ENCODE peak calls at places on chromosomes 13 and 19, in ten cellular contexts. W is left lobe of liver; I is right lobe of liver; N is A549; F is activated CD8-positive, alpha-beta T cell treated with anti-CD3 and anti-CD28 coated beads for 36 hours; Q is activated CD4-positive, alpha-beta T cell treated with anti-CD3 and anti-CD28 coated beads for 36 hours; T is gastrocnemius medialis; U is PC-3; Y is pancreas; D is Panc1. E is an unnamed sample.
A peak's percentile ranks its signal among the peaks of the same experiment; 100 is the strongest.

GRCh38 chr13:61183670-61184069 is 232.0 kb downstream of the PCDH20 start:
- ATAC-seq in W (no peak), I (no peak), N (no peak), F (no peak), Q (no peak), T (no peak), U (no peak), Y (no peak), D (no peak), E (no peak)

GRCh38 chr19:3479819-3480215 is 508 bp downstream of the SMIM24 start:
- ATAC-seq in W (no peak), I (no peak), N (peak; percentile 47), F (peak; percentile 59), Q (peak; percentile 69), T (no peak), U (no peak), Y (peak; percentile 23), D (peak; percentile 35), E (no peak)

GRCh38 chr19:50159078-50159477 is 4.0 kb downstream of the IZUMO2 start:
- ATAC-seq in W (no peak), I (no peak), N (no peak), F (no peak), Q (no peak), T (no peak), U (no peak), Y (no peak), D (no peak), E (no peak)

GRCh38 chr19:57559008-57559403 is 657 bp downstream of the ZNF550 start:
- ATAC-seq in W (peak; percentile 8), I (peak; percentile 21), N (peak; percentile 57), F (peak; percentile 46), Q (peak; percentile 35), T (peak; percentile 19), U (peak; percentile 56), Y (peak; percentile 41), D (peak; percentile 64), E (peak; percentile 37)

GRCh38 chr19:37779139-37780035 is at the start of gene ZNF573:
- ATAC-seq in W (peak; percentile 98), I (peak; percentile 99), N (peak; percentile 98), F (peak; percentile 90), Q (peak; percentile 94), T (peak; percentile 99), U (no peak), Y (peak; percentile 99), D (peak; percentile 98), E (peak; percentile 86)

GRCh38 chr13:51599444-51600176 is 15.3 kb downstream of the WDFY2 start:
- ATAC-seq in W (peak; percentile 64), I (peak; percentile 47), N (no peak), F (peak; percentile 24), Q (no peak), T (no peak), U (no peak), Y (no peak), D (no peak), E (peak; percentile 26)

GRCh38 chr13:106232680-106233079 is 302.8 kb downstream of the EFNB2 start:
- ATAC-seq in W (no peak), I (no peak), N (no peak), F (no peak), Q (no peak), T (no peak), U (no peak), Y (no peak), D (no peak), E (no peak)

GRCh38 chr13:112953591-112954487 is 15.2 kb upstream of the MCF2L start:
- ATAC-seq in W (no peak), I (peak; percentile 34), N (no peak), F (no peak), Q (no peak), T (no peak), U (no peak), Y (peak; percentile 7), D (no peak), E (no peak)

GRCh38 chr13:70255406-70255991 is 147.2 kb upstream of the KLHL1 start:
- ATAC-seq in W (no peak), I (no peak), N (no peak), F (no peak), Q (no peak), T (no peak), U (no peak), Y (no peak), D (no peak), E (no peak)

GRCh38 chr13:52127378-52127777 is 1.5 kb downstream of the NEK5 start:
- ATAC-seq in W (no peak), I (no peak), N (peak; percentile 6), F (peak; percentile 21), Q (peak; percentile 59), T (peak; percentile 24), U (peak; percentile 3), Y (no peak), D (peak; percentile 13), E (peak; percentile 74)

GRCh38 chr19:42420055-42420544 is 7.1 kb downstream of the LIPE start:
- ATAC-seq in W (peak; percentile 80), I (peak; percentile 65), N (peak; percentile 78), F (peak; percentile 53), Q (peak; percentile 57), T (no peak), U (peak; percentile 62), Y (peak; percentile 40), D (peak; percentile 77), E (peak; percentile 39)

GRCh38 chr13:27044837-27045570 is 126.6 kb downstream of the USP12 start:
- ATAC-seq in W (no peak), I (no peak), N (no peak), F (peak; percentile 93), Q (peak; percentile 55), T (no peak), U (no peak), Y (no peak), D (no peak), E (peak; percentile 67)

GRCh38 chr19:1296078-1296477 is 10.4 kb downstream of the EFNA2 start:
- ATAC-seq in W (no peak), I (no peak), N (no peak), F (no peak), Q (no peak), T (no peak), U (no peak), Y (no peak), D (no peak), E (no peak)

GRCh38 chr13:39414339-39414738 is 188.7 kb downstream of the LHFPL6 start:
- ATAC-seq in W (no peak), I (no peak), N (no peak), F (no peak), Q (no peak), T (no peak), U (no peak), Y (no peak), D (no peak), E (no peak)

GRCh38 chr13:106499113-106499512 is 36.3 kb downstream of the EFNB2 start:
- ATAC-seq in W (no peak), I (no peak), N (no peak), F (no peak), Q (no peak), T (no peak), U (no peak), Y (no peak), D (no peak), E (no peak)

GRCh38 chr13:59458908-59459579 is 704.7 kb downstream of the DIAPH3 start:
- ATAC-seq in W (peak; percentile 26), I (peak; percentile 53), N (no peak), F (no peak), Q (no peak), T (peak; percentile 68), U (peak; percentile 95), Y (no peak), D (no peak), E (no peak)

GRCh38 chr19:12034196-12034595 is 1.3 kb downstream of the ZNF433 start:
- ATAC-seq in W (peak; percentile 10), I (no peak), N (no peak), F (no peak), Q (no peak), T (no peak), U (no peak), Y (peak; percentile 60), D (no peak), E (no peak)

GRCh38 chr13:74102691-74103090 is 31.5 kb downstream of the KLF12 start:
- ATAC-seq in W (no peak), I (no peak), N (no peak), F (no peak), Q (no peak), T (peak; percentile 24), U (no peak), Y (no peak), D (no peak), E (no peak)

GRCh38 chr13:46313441-46314257 is 73.4 kb downstream of the RUBCNL start:
- ATAC-seq in W (no peak), I (no peak), N (no peak), F (peak; percentile 51), Q (no peak), T (no peak), U (no peak), Y (no peak), D (no peak), E (no peak)

GRCh38 chr13:45451282-45451681 is 13.5 kb upstream of the COG3 start:
- ATAC-seq in W (no peak), I (no peak), N (no peak), F (no peak), Q (no peak), T (no peak), U (no peak), Y (no peak), D (no peak), E (no peak)

GRCh38 chr19:10580979-10581631 is 6.0 kb downstream of the AP1M2 start:
- ATAC-seq in W (peak; percentile 100), I (peak; percentile 100), N (peak; percentile 66), F (peak; percentile 100), Q (peak; percentile 98), T (peak; percentile 97), U (peak; percentile 91), Y (peak; percentile 98), D (peak; percentile 91), E (peak; percentile 95)

GRCh38 chr13:114090476-114090875 is 41.9 kb downstream of the RASA3 start:
- ATAC-seq in W (no peak), I (no peak), N (no peak), F (peak; percentile 66), Q (peak; percentile 78), T (no peak), U (no peak), Y (no peak), D (no peak), E (no peak)

GRCh38 chr19:37778613-37779138 is 710 bp downstream of the ZNF573 start:
- ATAC-seq in W (no peak), I (no peak), N (peak; percentile 40), F (no peak), Q (no peak), T (no peak), U (no peak), Y (peak; percentile 45), D (peak; percentile 40), E (no peak)

GRCh38 chr19:10433131-10433536 is 12.8 kb downstream of the PDE4A start:
- ATAC-seq in W (no peak), I (no peak), N (no peak), F (peak; percentile 9), Q (no peak), T (peak; percentile 53), U (peak; percentile 8), Y (peak; percentile 5), D (no peak), E (peak; percentile 25)

GRCh38 chr19:45512881-45513483 is 5.7 kb downstream of the VASP start:
- ATAC-seq in W (no peak), I (no peak), N (no peak), F (no peak), Q (no peak), T (no peak), U (no peak), Y (no peak), D (no peak), E (no peak)

GRCh38 chr19:726993-727956 is 18.5 kb downstream of the PALM start:
- ATAC-seq in W (peak; percentile 23), I (peak; percentile 23), N (peak; percentile 50), F (no peak), Q (no peak), T (peak; percentile 19), U (no peak), Y (peak; percentile 20), D (peak; percentile 31), E (no peak)

GRCh38 chr13:111296417-111296816 is 24.0 kb upstream of the TEX29 start:
- ATAC-seq in W (no peak), I (no peak), N (no peak), F (no peak), Q (no peak), T (no peak), U (no peak), Y (no peak), D (no peak), E (no peak)

GRCh38 chr19:45643024-45643926 is 4.1 kb upstream of the EML2 start:
- ATAC-seq in W (peak; percentile 67), I (peak; percentile 64), N (peak; percentile 16), F (peak; percentile 41), Q (peak; percentile 54), T (peak; percentile 58), U (peak; percentile 44), Y (peak; percentile 61), D (peak; percentile 58), E (peak; percentile 57)

E was measured in activated T-helper 17 cell treated with anti-CD3 and anti-CD28 coated beads, Interleukin-2, amount 50 U/mL, for 72 hours.